ENCODE peak calls at places on chromosomes 7 and 10, in ten cellular contexts. One of them, this sample, is unnamed.

GRCh38 chr10:110413903-110414562 is 83.7 kb upstream of the DUSP5 start:
- DNase-seq in neural progenitor cell: no peak
- DNase-seq in hepatocyte: no peak
- DNase-seq in left ventricle myocardium inferior: no peak
- DNase-seq in tibial artery: no peak
- DNase-seq in psoas muscle: no peak
- DNase-seq in cardiac muscle cell: peak; percentile 37
- DNase-seq in A673: no peak
- DNase-seq in body of pancreas: no peak
- DNase-seq in transverse colon: no peak
- DNase-seq in this sample: no peak

GRCh38 chr7:29398011-29398410 is 165.6 kb upstream of the PRR15 start:
- DNase-seq in transverse colon: no peak
- DNase-seq in A673: no peak
- DNase-seq in tibial artery: no peak
- DNase-seq in hepatocyte: no peak
- DNase-seq in neural progenitor cell: no peak
- DNase-seq in left ventricle myocardium inferior: no peak
- DNase-seq in psoas muscle: no peak
- DNase-seq in cardiac muscle cell: no peak
- DNase-seq in body of pancreas: no peak
- DNase-seq in this sample: no peak

GRCh38 chr7:44284216-44284615 is 41.2 kb downstream of the CAMK2B start:
- DNase-seq in neural progenitor cell: no peak
- DNase-seq in hepatocyte: no peak
- DNase-seq in cardiac muscle cell: no peak
- DNase-seq in transverse colon: peak; percentile 4
- DNase-seq in tibial artery: peak; percentile 37
- DNase-seq in psoas muscle: peak; percentile 16
- DNase-seq in body of pancreas: peak; percentile 15
- DNase-seq in left ventricle myocardium inferior: peak; percentile 10
- DNase-seq in A673: no peak
- DNase-seq in this sample: no peak

GRCh38 chr7:4835398-4836205 is 26.2 kb downstream of the PAPOLB start:
- DNase-seq in transverse colon: no peak
- DNase-seq in left ventricle myocardium inferior: no peak
- DNase-seq in hepatocyte: no peak
- DNase-seq in cardiac muscle cell: no peak
- DNase-seq in neural progenitor cell: no peak
- DNase-seq in A673: no peak
- DNase-seq in body of pancreas: peak; percentile 68
- DNase-seq in tibial artery: no peak
- DNase-seq in psoas muscle: no peak
- DNase-seq in this sample: no peak

GRCh38 chr7:28516390-28517145 is 104.2 kb downstream of the CREB5 start:
- DNase-seq in body of pancreas: no peak
- DNase-seq in transverse colon: no peak
- DNase-seq in hepatocyte: no peak
- DNase-seq in neural progenitor cell: peak; percentile 59
- DNase-seq in tibial artery: no peak
- DNase-seq in cardiac muscle cell: no peak
- DNase-seq in A673: no peak
- DNase-seq in psoas muscle: no peak
- DNase-seq in left ventricle myocardium inferior: no peak
- DNase-seq in this sample: no peak

GRCh38 chr7:45973725-45974532 is 52.9 kb upstream of the IGFBP3 start:
- DNase-seq in left ventricle myocardium inferior: no peak
- DNase-seq in hepatocyte: no peak
- DNase-seq in tibial artery: no peak
- DNase-seq in transverse colon: no peak
- DNase-seq in neural progenitor cell: no peak
- DNase-seq in cardiac muscle cell: peak; percentile 67
- DNase-seq in body of pancreas: peak; percentile 22
- DNase-seq in psoas muscle: no peak
- DNase-seq in A673: no peak
- DNase-seq in this sample: no peak

GRCh38 chr7:124764847-124765400 is 668 bp downstream of the GPR37 start:
- DNase-seq in tibial artery: no peak
- DNase-seq in hepatocyte: peak; percentile 26
- DNase-seq in neural progenitor cell: peak; percentile 62
- DNase-seq in A673: peak; percentile 14
- DNase-seq in cardiac muscle cell: peak; percentile 1
- DNase-seq in left ventricle myocardium inferior: no peak
- DNase-seq in body of pancreas: peak; percentile 57
- DNase-seq in transverse colon: peak; percentile 26
- DNase-seq in psoas muscle: no peak
- DNase-seq in this sample: no peak

GRCh38 chr10:95610727-95611126 is 45.8 kb downstream of the ALDH18A1 start:
- DNase-seq in A673: no peak
- DNase-seq in cardiac muscle cell: no peak
- DNase-seq in left ventricle myocardium inferior: no peak
- DNase-seq in neural progenitor cell: no peak
- DNase-seq in psoas muscle: no peak
- DNase-seq in tibial artery: no peak
- DNase-seq in body of pancreas: no peak
- DNase-seq in transverse colon: no peak
- DNase-seq in hepatocyte: no peak
- DNase-seq in this sample: no peak

GRCh38 chr10:124756156-124756555 is 12.0 kb upstream of the FAM53B start:
- DNase-seq in cardiac muscle cell: no peak
- DNase-seq in left ventricle myocardium inferior: no peak
- DNase-seq in transverse colon: no peak
- DNase-seq in body of pancreas: no peak
- DNase-seq in tibial artery: no peak
- DNase-seq in psoas muscle: no peak
- DNase-seq in neural progenitor cell: no peak
- DNase-seq in hepatocyte: no peak
- DNase-seq in A673: no peak
- DNase-seq in this sample: no peak

GRCh38 chr7:65448824-65449504 is 75.3 kb downstream of the ZNF92 start:
- DNase-seq in A673: peak; percentile 74
- DNase-seq in neural progenitor cell: no peak
- DNase-seq in transverse colon: no peak
- DNase-seq in cardiac muscle cell: peak; percentile 50
- DNase-seq in left ventricle myocardium inferior: no peak
- DNase-seq in tibial artery: no peak
- DNase-seq in hepatocyte: no peak
- DNase-seq in body of pancreas: no peak
- DNase-seq in psoas muscle: no peak
- DNase-seq in this sample: no peak

GRCh38 chr7:157612009-157612663 is 275.3 kb downstream of the DNAJB6 start:
- DNase-seq in tibial artery: peak; percentile 44
- DNase-seq in neural progenitor cell: no peak
- DNase-seq in left ventricle myocardium inferior: no peak
- DNase-seq in body of pancreas: no peak
- DNase-seq in A673: no peak
- DNase-seq in psoas muscle: no peak
- DNase-seq in transverse colon: no peak
- DNase-seq in hepatocyte: no peak
- DNase-seq in cardiac muscle cell: no peak
- DNase-seq in this sample: no peak
- H3K4me3 ChIP-seq in tibial artery: no peak overlapping the region
- H3K4me3 ChIP-seq in neural progenitor cell: no peak overlapping the region
- H3K4me3 ChIP-seq in left ventricle myocardium inferior: peak overlapping the region; percentile 69
- H3K4me3 ChIP-seq in body of pancreas: no peak overlapping the region
- H3K4me3 ChIP-seq in A673: no peak overlapping the region
- H3K4me3 ChIP-seq in psoas muscle: peak overlapping the region; percentile 63
- H3K4me3 ChIP-seq in transverse colon: peak overlapping the region; percentile 46
- H3K4me3 ChIP-seq in hepatocyte: no peak overlapping the region
- H3K4me3 ChIP-seq in cardiac muscle cell: no peak overlapping the region
- H3K4me3 ChIP-seq in this sample: no peak overlapping the region

DNA sequence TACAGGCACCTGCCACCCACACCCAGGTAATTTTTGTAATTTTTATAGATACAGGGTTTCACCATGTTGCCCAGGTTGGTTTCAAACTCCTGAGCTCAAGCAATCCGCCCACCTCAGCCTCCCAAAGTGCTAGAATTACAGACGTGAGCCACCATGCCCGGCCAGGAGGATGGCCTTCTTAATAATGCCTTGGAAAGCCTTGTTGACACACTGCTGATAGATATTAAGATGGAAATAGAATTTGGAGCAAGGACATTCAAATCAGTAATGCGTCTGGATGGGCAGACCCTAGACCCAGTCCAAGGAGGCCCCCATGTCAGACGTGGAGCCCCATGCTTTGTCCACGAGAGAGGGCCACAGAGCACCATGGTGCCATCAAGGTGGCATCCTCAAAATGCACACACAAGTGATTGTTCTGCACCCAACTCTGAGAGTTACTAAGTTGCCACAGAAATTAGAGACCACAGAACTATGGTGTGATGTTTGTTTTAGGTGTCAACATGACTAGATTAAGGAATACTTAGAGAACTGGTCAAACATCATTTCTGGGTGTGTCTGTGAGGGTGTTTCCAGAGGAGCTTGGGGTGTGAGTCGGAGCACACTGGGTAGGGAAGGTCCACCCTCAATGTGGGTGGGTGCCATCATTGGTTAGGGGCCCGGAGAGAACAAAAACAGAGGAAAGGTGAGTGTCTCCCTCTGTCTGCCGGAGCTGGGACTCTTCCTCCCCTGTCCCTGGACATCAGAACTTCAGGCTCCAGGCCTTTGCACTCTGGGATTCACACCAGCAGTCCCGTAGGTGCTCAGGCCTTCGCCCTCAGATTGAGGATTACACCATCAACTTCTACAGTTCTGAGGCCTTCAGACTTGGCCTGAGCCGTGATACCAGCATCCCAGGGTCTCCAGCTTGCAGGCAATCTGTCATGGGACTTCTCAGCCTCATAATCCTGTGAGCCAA is 34.5 kb downstream of the EBF3 start:
- DNase-seq in A673: no peak
- DNase-seq in hepatocyte: no peak
- DNase-seq in psoas muscle: no peak
- DNase-seq in body of pancreas: no peak
- DNase-seq in left ventricle myocardium inferior: peak; percentile 11
- DNase-seq in cardiac muscle cell: no peak
- DNase-seq in transverse colon: no peak
- DNase-seq in neural progenitor cell: peak; percentile 22
- DNase-seq in tibial artery: peak; percentile 47
- DNase-seq in this sample: no peak
- TF ChIP-seq CTCF in A673: peak; percentile 23
- TF ChIP-seq CTCF in hepatocyte: no peak
- TF ChIP-seq CTCF in psoas muscle: no peak
- TF ChIP-seq CTCF in body of pancreas: no peak
- TF ChIP-seq CTCF in left ventricle myocardium inferior: peak; percentile 29
- TF ChIP-seq CTCF in cardiac muscle cell: peak; percentile 6
- TF ChIP-seq CTCF in transverse colon: no peak
- TF ChIP-seq CTCF in neural progenitor cell: peak; percentile 38
- TF ChIP-seq CTCF in tibial artery: no peak
- TF ChIP-seq CTCF in this sample: no peak

DNA sequence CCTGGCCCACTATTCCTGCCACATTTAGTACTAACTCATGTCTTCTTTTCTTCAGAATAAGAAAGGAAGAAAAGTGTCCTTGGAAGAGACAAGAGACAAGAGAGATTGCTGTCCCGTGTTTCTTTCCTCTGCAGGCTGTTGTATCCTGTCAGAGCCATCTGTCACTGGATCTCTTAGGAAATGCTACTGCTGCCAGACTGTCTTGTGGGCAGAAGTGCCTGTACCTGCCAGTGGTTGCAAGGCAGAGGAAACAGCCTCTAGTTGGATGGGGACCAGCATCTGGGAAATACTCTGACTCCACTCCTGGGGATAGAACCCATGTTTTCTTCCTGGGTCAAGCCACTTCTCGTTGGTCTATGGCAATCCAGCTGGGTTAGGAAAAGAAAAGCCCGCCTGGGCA is 16.7 kb upstream of the MAP3K8 start:
- DNase-seq in tibial artery: no peak
- DNase-seq in body of pancreas: no peak
- DNase-seq in hepatocyte: no peak
- DNase-seq in left ventricle myocardium inferior: no peak
- DNase-seq in cardiac muscle cell: no peak
- DNase-seq in neural progenitor cell: no peak
- DNase-seq in transverse colon: no peak
- DNase-seq in A673: no peak
- DNase-seq in psoas muscle: no peak
- DNase-seq in this sample: no peak
- H3K4me1 ChIP-seq in tibial artery: peaks cover 11% of the 10 kb centered on the region
- H3K4me1 ChIP-seq in body of pancreas: peaks cover 9% of the 10 kb centered on the region
- H3K4me1 ChIP-seq in hepatocyte: peaks cover 3% of the 10 kb centered on the region
- H3K4me1 ChIP-seq in left ventricle myocardium inferior: peaks cover 8% of the 10 kb centered on the region
- H3K4me1 ChIP-seq in cardiac muscle cell: no peaks in the 10 kb centered on the region
- H3K4me1 ChIP-seq in neural progenitor cell: peaks cover 6% of the 10 kb centered on the region
- H3K4me1 ChIP-seq in transverse colon: no peaks in the 10 kb centered on the region
- H3K4me1 ChIP-seq in A673: no peaks in the 10 kb centered on the region
- H3K4me1 ChIP-seq in psoas muscle: peaks cover 4% of the 10 kb centered on the region
- H3K4me1 ChIP-seq in this sample: no peaks in the 10 kb centered on the region

GRCh38 chr10:67603701-67604100 is 92.3 kb downstream of the CTNNA3 start:
- DNase-seq in psoas muscle: no peak
- DNase-seq in neural progenitor cell: no peak
- DNase-seq in transverse colon: no peak
- DNase-seq in cardiac muscle cell: no peak
- DNase-seq in left ventricle myocardium inferior: no peak
- DNase-seq in A673: no peak
- DNase-seq in body of pancreas: no peak
- DNase-seq in tibial artery: no peak
- DNase-seq in hepatocyte: no peak
- DNase-seq in this sample: no peak

GRCh38 chr10:67599597-67599996 is 96.4 kb downstream of the CTNNA3 start:
- DNase-seq in transverse colon: no peak
- DNase-seq in tibial artery: no peak
- DNase-seq in left ventricle myocardium inferior: no peak
- DNase-seq in psoas muscle: no peak
- DNase-seq in body of pancreas: no peak
- DNase-seq in A673: no peak
- DNase-seq in cardiac muscle cell: no peak
- DNase-seq in hepatocyte: no peak
- DNase-seq in neural progenitor cell: no peak
- DNase-seq in this sample: no peak

GRCh38 chr10:67606572-67606971 is 89.4 kb downstream of the CTNNA3 start:
- DNase-seq in psoas muscle: no peak
- DNase-seq in hepatocyte: no peak
- DNase-seq in tibial artery: no peak
- DNase-seq in transverse colon: no peak
- DNase-seq in neural progenitor cell: no peak
- DNase-seq in A673: peak; percentile 39
- DNase-seq in body of pancreas: no peak
- DNase-seq in cardiac muscle cell: peak; percentile 86
- DNase-seq in left ventricle myocardium inferior: no peak
- DNase-seq in this sample: no peak

GRCh38 chr10:67602268-67602950 is 93.6 kb downstream of the CTNNA3 start:
- DNase-seq in left ventricle myocardium inferior: no peak
- DNase-seq in body of pancreas: no peak
- DNase-seq in tibial artery: no peak
- DNase-seq in A673: peak; percentile 6
- DNase-seq in hepatocyte: no peak
- DNase-seq in psoas muscle: no peak
- DNase-seq in transverse colon: no peak
- DNase-seq in neural progenitor cell: no peak
- DNase-seq in cardiac muscle cell: peak; percentile 92
- DNase-seq in this sample: no peak

DNA sequence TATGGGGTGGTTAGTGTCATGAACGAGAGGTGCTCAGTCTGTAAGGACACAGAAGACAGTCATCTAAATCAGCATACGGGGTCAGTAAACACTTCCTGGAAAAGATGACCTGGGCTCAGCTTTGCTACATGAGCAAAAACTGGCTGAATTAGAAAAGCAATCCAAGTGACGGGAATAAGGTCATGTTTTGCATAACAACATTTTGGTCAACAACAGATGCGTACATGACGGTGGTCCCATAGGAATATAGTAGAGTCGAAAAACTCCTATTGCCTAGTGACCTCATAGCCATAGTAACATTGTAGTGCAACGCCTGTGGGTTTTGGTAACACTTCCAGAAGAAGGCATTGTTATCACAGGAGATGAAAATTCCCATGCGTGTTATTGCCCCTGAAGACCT is 92.9 kb downstream of the CTNNA3 start:
- DNase-seq in tibial artery: no peak
- DNase-seq in A673: no peak
- DNase-seq in cardiac muscle cell: no peak
- DNase-seq in hepatocyte: no peak
- DNase-seq in neural progenitor cell: no peak
- DNase-seq in body of pancreas: no peak
- DNase-seq in left ventricle myocardium inferior: no peak
- DNase-seq in psoas muscle: no peak
- DNase-seq in transverse colon: no peak
- DNase-seq in this sample: no peak
- H3K4me3 ChIP-seq in tibial artery: no peak overlapping the region
- H3K4me3 ChIP-seq in A673: no peak overlapping the region
- H3K4me3 ChIP-seq in cardiac muscle cell: no peak overlapping the region
- H3K4me3 ChIP-seq in hepatocyte: no peak overlapping the region
- H3K4me3 ChIP-seq in neural progenitor cell: no peak overlapping the region
- H3K4me3 ChIP-seq in body of pancreas: no peak overlapping the region
- H3K4me3 ChIP-seq in left ventricle myocardium inferior: no peak overlapping the region
- H3K4me3 ChIP-seq in psoas muscle: no peak overlapping the region
- H3K4me3 ChIP-seq in transverse colon: no peak overlapping the region
- H3K4me3 ChIP-seq in this sample: no peak overlapping the region

This sample was measured in lung.